ENCODE peak calls at places on chromosome 9, in six cellular contexts. C, S, F, Y, V and U are unnamed samples. For H3K4me1, the result is how much of the 10 kb centered on the place peaks cover.

GRCh38 chr9:133998915-133999580 is 6.9 kb upstream of the VAV2 start:
- DNase-seq in C (no peak), S (no peak), F (no peak), Y (no peak), V (no peak), U (no peak)

GRCh38 chr9:18791074-18791473 is 241.9 kb downstream of the SAXO1 start:
- DNase-seq in C (peak), S (peak), F (no peak), Y (peak), V (no peak), U (peak)

GRCh38 chr9:83144492-83144891 is 81.5 kb upstream of the RASEF start:
- DNase-seq in C (no peak), S (no peak), F (no peak), Y (no peak), V (no peak), U (no peak)

GRCh38 chr9:120913673-120914266 is 12.8 kb downstream of the TRAF1 start:
- DNase-seq in C (peak), S (peak), F (no peak), Y (peak), V (no peak), U (no peak)

GRCh38 chr9:134390537-134390936 is 64.3 kb downstream of the RXRA start:
- DNase-seq in C (no peak), S (no peak), F (no peak), Y (no peak), V (no peak), U (no peak)

GRCh38 chr9:96136992-96137665 is 164.8 kb downstream of the HSD17B3 start:
- DNase-seq in C (no peak), S (peak), F (no peak), Y (no peak), V (no peak), U (peak)

GRCh38 chr9:6024035-6024554 is 8.7 kb upstream of the RANBP6 start:
- DNase-seq in C (peak), S (peak), F (no peak), Y (peak), V (no peak), U (peak)

GRCh38 chr9:93480728-93481324 is 27.4 kb upstream of the FAM120AOS start:
- DNase-seq in C (no peak), S (no peak), F (no peak), Y (no peak), V (no peak), U (no peak)

GRCh38 chr9:38047301-38048251 is 21.5 kb downstream of the SHB start:
- DNase-seq in C (peak), S (peak), F (peak), Y (no peak), V (no peak), U (no peak)

GRCh38 chr9:116342941-116343340 is 189.3 kb downstream of the PAPPA start:
- DNase-seq in C (no peak), S (no peak), F (no peak), Y (no peak), V (no peak), U (no peak)

GRCh38 chr9:78121488-78121887 is 89.9 kb upstream of the GNAQ start:
- DNase-seq in C (peak), S (peak), F (peak), Y (peak), V (peak), U (peak)

GRCh38 chr9:93307468-93308157 is 123.7 kb downstream of the WNK2 start:
- DNase-seq in C (no peak), S (no peak), F (no peak), Y (no peak), V (peak), U (no peak)

GRCh38 chr9:129712595-129713524 is 40.0 kb downstream of the PTGES start:
- DNase-seq in C (no peak), S (no peak), F (no peak), Y (peak), V (no peak), U (no peak)

GRCh38 chr9:116605904-116606341 is 81.2 kb upstream of the TRIM32 start:
- DNase-seq in C (no peak), S (peak), F (no peak), Y (no peak), V (peak), U (no peak)

GRCh38 chr9:16572005-16572727 is 298.3 kb downstream of the BNC2 start:
- DNase-seq in C (no peak), S (peak), F (no peak), Y (peak), V (no peak), U (no peak)

GRCh38 chr9:63817622-63818518 is 1467.1 kb downstream of the FOXD4L5 start:
- DNase-seq in C (peak), S (peak), F (peak), Y (peak), V (peak), U (peak)

GRCh38 chr9:85522459-85523092 is 219.2 kb downstream of the AGTPBP1 start:
- DNase-seq in C (no peak), S (peak), F (no peak), Y (peak), V (no peak), U (no peak)

GRCh38 chr9:36328798-36329411 is 70.7 kb upstream of the GNE start:
- DNase-seq in C (peak), S (peak), F (no peak), Y (peak), V (no peak), U (peak)

GRCh38 chr9:108634164-108634563 is 221.6 kb downstream of the ACTL7B start:
- DNase-seq in C (no peak), S (no peak), F (no peak), Y (no peak), V (no peak), U (no peak)

GRCh38 chr9:113594484-113595299 is 131.2 kb downstream of the RGS3 start:
- DNase-seq in C (no peak), S (no peak), F (no peak), Y (no peak), V (no peak), U (no peak)

GRCh38 chr9:88781500-88782391 is 209.5 kb upstream of the S1PR3 start:
- DNase-seq in C (peak), S (peak), F (no peak), Y (no peak), V (peak), U (no peak)

GRCh38 chr9:133119461-133120342 is 1.3 kb downstream of the RALGDS start:
- DNase-seq in C (no peak), S (peak), F (peak), Y (no peak), V (peak), U (no peak)

GRCh38 chr9:114282104-114282485 is 40.8 kb upstream of the ORM1 start:
- DNase-seq in C (no peak), S (no peak), F (no peak), Y (no peak), V (peak), U (no peak)

GRCh38 chr9:94804917-94805544 is 78.5 kb downstream of the AOPEP start:
- DNase-seq in C (no peak), S (no peak), F (no peak), Y (no peak), V (no peak), U (peak)

GRCh38 chr9:117325110-117325788 is 89.6 kb downstream of the ASTN2 start:
- DNase-seq in C (no peak), S (no peak), F (no peak), Y (no peak), V (no peak), U (no peak)

DNA sequence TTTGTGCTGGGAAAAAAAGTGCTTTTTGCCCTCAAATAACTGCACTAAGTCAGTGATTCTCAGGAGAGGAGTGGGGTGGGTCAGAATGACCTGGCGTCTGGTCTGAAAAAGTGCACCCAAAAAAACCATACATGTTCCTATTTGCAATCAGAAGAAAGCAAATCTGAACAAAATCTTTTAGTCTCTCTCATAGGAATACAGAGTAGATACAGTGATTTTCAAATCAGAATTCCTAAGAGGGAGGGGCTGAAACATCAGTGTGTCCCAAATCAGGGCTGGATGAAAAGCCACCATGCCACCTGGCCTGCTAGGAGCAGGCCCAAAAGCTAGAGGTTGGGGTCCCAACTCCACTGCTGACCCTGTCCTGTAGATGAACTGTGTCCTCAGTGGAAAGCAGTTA is 66.8 kb downstream of the RAPGEF1 start:
- DNase-seq in C (no peak), S (no peak), F (no peak), Y (no peak), V (no peak), U (no peak)
- H3K4me1 ChIP-seq in C (under half), S (half or more), F (under half), Y (under half), V (under half), U (half or more)

GRCh38 chr9:13800776-13801175 is 513.2 kb downstream of the NFIB start:
- DNase-seq in C (no peak), S (no peak), F (no peak), Y (no peak), V (no peak), U (no peak)
- H3K27ac ChIP-seq in C (no peak), S (no peak), F (no peak), Y (no peak), V (no peak), U (no peak)

GRCh38 chr9:91857291-91857781 is 92.7 kb downstream of the ROR2 start:
- DNase-seq in C (no peak), S (peak), F (no peak), Y (peak), V (no peak), U (no peak)
- H3K4me1 ChIP-seq in C (under half), S (under half), F (under half), Y (under half), V (under half), U (under half)

DNA sequence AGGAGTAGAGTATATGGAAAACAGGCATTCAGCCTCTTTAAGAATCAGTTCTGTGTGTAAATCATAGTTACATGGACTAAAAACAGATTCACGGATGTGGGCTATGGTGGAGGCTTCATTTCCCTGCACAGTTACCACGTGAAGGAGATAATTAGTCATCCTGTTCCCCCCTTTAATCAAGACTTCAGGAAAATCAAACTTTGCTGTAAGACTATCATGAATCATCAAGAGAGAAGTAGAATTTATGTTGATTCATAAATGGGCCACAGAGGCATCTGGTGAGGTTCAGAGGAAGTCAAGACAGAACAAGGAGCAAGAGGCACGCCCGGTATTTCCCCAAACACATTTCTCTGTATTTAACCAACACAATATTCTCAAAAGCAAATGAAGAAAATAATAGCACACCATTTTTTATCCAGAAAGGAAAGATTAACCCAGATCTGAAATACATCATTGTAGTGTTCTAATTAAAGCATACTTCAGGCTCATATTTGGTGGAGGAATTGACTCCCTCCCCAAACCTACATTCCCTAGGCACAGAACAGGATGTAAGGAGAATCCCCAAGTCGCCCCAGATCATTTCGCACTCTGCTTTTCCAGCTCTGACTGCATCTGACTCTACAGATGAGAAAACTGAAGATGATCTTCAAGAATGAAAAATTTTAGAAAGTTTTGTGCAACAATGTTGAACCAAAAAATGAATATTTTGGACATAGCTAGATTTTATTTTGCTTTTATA is 175.8 kb upstream of the GAS1 start:
- DNase-seq in C (no peak), S (no peak), F (no peak), Y (no peak), V (no peak), U (no peak)
- H3K27ac ChIP-seq in C (no peak), S (no peak), F (no peak), Y (no peak), V (peak), U (no peak)